ENCODE peak calls at places on chromosome 2, in four cellular contexts. E is foreskin fibroblast, W is right atrium auricular region, V is lower lobe of right lung. I is an unnamed sample.

GRCh38 chr2:99867690-99868089 is 274.7 kb downstream of the AFF3 start:
- DNase-seq in V (no peak), W (no peak), E (peak), I (no peak)

GRCh38 chr2:130836501-130837174 is at the start of gene ARHGEF4:
- DNase-seq in E (no peak), V (peak), W (no peak), I (no peak)

GRCh38 chr2:169767243-169767888 is 31.3 kb upstream of the SSB start:
- DNase-seq in W (peak), V (no peak), E (peak), I (no peak)

GRCh38 chr2:190533968-190534309 is 583 bp downstream of the NEMP2 start:
- DNase-seq in E (no peak), W (no peak), V (no peak), I (no peak)

GRCh38 chr2:16271231-16271896 is 331.0 kb downstream of the MYCN start:
- DNase-seq in E (no peak), W (no peak), V (no peak), I (no peak)

GRCh38 chr2:22867921-22868320 is 517.1 kb upstream of the KLHL29 start:
- DNase-seq in V (no peak), W (no peak), E (no peak), I (no peak)

GRCh38 chr2:189369566-189369965 is 71.7 kb upstream of the WDR75 start:
- DNase-seq in W (no peak), V (no peak), E (peak), I (no peak)

GRCh38 chr2:12251121-12251520 is 465.6 kb upstream of the TRIB2 start:
- DNase-seq in E (no peak), V (no peak), W (no peak), I (no peak)

GRCh38 chr2:17709897-17710296 is 43.7 kb downstream of the SMC6 start:
- DNase-seq in W (no peak), V (no peak), E (no peak), I (no peak)

GRCh38 chr2:149732001-149732685 is 144.6 kb upstream of the MMADHC start:
- DNase-seq in W (peak), E (peak), V (no peak), I (no peak)

GRCh38 chr2:192697880-192698279 is 503.1 kb upstream of the TMEFF2 start:
- DNase-seq in E (no peak), W (no peak), V (no peak), I (no peak)

GRCh38 chr2:52844701-52845423 is 922.7 kb upstream of the CHAC2 start:
- DNase-seq in W (no peak), E (no peak), V (no peak), I (no peak)

GRCh38 chr2:25473758-25474335 is 132.1 kb upstream of the DNMT3A start:
- DNase-seq in W (no peak), E (no peak), V (peak), I (no peak)

GRCh38 chr2:233922471-233922870 is 5.3 kb downstream of the TRPM8 start:
- DNase-seq in V (no peak), E (no peak), W (no peak), I (no peak)

GRCh38 chr2:20013061-20013721 is 723 bp upstream of the MATN3 start:
- DNase-seq in W (no peak), V (no peak), E (no peak), I (no peak)

GRCh38 chr2:62221141-62221540 is 25.2 kb downstream of the B3GNT2 start:
- DNase-seq in V (no peak), W (no peak), E (no peak), I (no peak)

GRCh38 chr2:44275915-44276279 is 617 bp downstream of the SLC3A1 start:
- DNase-seq in W (no peak), E (peak), V (no peak), I (no peak)

GRCh38 chr2:137715731-137716191 is 248.5 kb upstream of the HNMT start:
- DNase-seq in W (no peak), V (no peak), E (no peak), I (no peak)

GRCh38 chr2:191178806-191179514 is 28.2 kb upstream of the STAT4 start:
- DNase-seq in V (no peak), W (peak), E (peak), I (peak)

GRCh38 chr2:240519396-240520142 is 38.2 kb downstream of the ANKMY1 start:
- DNase-seq in V (no peak), E (peak), W (no peak), I (peak)

GRCh38 chr2:80655265-80655664 is 350.7 kb upstream of the LRRTM1 start:
- DNase-seq in V (no peak), W (no peak), E (no peak), I (no peak)

GRCh38 chr2:114857196-114857595 is 414.8 kb downstream of the DPP10 start:
- DNase-seq in V (no peak), E (no peak), W (no peak), I (no peak)

GRCh38 chr2:101341901-101342624 is 33.6 kb upstream of the RNF149 start:
- DNase-seq in V (peak), W (peak), E (peak), I (no peak)

GRCh38 chr2:145958611-145959010 is 1438.7 kb upstream of the ZEB2 start:
- DNase-seq in V (no peak), W (no peak), E (no peak), I (no peak)

GRCh38 chr2:189179607-189179979 is at the start of gene COL5A2:
- DNase-seq in W (peak), E (peak), V (no peak), I (peak)

GRCh38 chr2:215002500-215002899 is 135.9 kb downstream of the ABCA12 start:
- DNase-seq in E (peak), W (no peak), V (no peak), I (no peak)
- TF ChIP-seq CTCF in E (peak), W (peak), V (peak), I (no peak)

GRCh38 chr2:218880749-218881594 is at the start of gene WNT10A:
- DNase-seq in E (no peak), W (no peak), V (no peak), I (no peak)
- H3K4me3 ChIP-seq in E (no peak), W (no peak), V (peak), I (peak)

DNA sequence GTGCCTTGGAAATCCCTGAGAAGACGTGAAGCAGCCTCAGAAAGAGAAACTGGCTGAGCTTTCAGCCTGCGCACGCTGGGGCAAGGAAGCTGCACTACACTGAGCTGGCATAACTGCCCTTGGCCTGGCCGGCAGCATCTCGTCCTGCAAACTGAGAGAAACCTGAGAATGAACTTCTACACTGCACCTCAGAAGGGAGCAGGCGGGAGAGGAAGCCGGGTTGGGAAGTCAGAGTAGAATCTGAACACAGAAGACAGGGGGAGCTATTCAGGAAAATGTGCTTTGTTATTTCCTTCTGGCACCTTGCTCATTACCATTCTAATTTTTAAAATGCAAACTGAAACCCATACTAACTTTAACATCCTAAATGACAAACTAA is 70.9 kb downstream of the ZEB2 start:
- DNase-seq in V (no peak), W (no peak), E (no peak), I (no peak)
- TF ChIP-seq CTCF in V (peak), W (no peak), E (peak), I (peak)

GRCh38 chr2:235864746-235865535 is 303.2 kb downstream of the GBX2 start:
- DNase-seq in E (peak), W (no peak), V (no peak), I (peak)
- H3K4me3 ChIP-seq in E (peak), W (no peak), V (no peak), I (no peak)

DNA sequence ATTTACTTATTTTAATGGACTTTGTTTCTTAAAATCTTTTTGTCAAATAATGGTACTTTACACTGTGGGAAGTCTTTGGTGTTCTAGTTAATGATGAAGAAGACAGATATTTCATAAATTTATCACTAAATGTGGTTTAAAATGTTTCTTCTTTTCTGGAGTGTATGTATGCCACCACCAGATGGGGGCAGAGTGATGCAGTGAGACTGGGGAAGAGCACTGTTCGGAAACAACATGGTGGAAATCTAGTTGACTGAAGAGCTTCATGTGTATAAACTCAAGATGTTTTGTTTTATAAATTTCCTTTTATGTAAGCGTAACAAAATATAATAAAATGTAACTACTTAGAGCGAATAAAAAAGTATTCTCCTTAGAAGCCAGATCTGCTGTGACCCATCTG is 195.1 kb downstream of the KCNE4 start:
- DNase-seq in E (peak), V (no peak), W (no peak), I (no peak)
- TF ChIP-seq CTCF in E (peak), V (peak), W (no peak), I (no peak)

GRCh38 chr2:30240162-30240696 is 8.9 kb downstream of the LBH start:
- DNase-seq in V (no peak), W (no peak), E (no peak), I (peak)

GRCh38 chr2:30237346-30238142 is 6.2 kb downstream of the LBH start:
- DNase-seq in V (no peak), E (no peak), W (no peak), I (peak)

GRCh38 chr2:30238143-30238800 is 6.9 kb downstream of the LBH start:
- DNase-seq in E (no peak), W (no peak), V (no peak), I (peak)

GRCh38 chr2:30236591-30237245 is 5.4 kb downstream of the LBH start:
- DNase-seq in V (no peak), W (no peak), E (no peak), I (peak)

GRCh38 chr2:30239308-30240161 is 8.2 kb downstream of the LBH start:
- DNase-seq in E (no peak), W (peak), V (peak), I (peak)
- H3K4me3 ChIP-seq in E (no peak), W (no peak), V (peak), I (peak)

I was measured in coronary artery.